ENCODE peak calls at places on chromosomes 6 and 20, in nine cellular contexts. One of them, this sample, is unnamed.

GRCh38 chr20:37808752-37809070 is 94.2 kb upstream of the VSTM2L start:
- DNase-seq in Peyer's patch: no peak
- DNase-seq in body of pancreas: no peak
- DNase-seq in heart left ventricle: no peak
- DNase-seq in IMR-90: no peak
- DNase-seq in HCT116: no peak
- DNase-seq in breast epithelium: no peak
- DNase-seq in NB4: no peak
- DNase-seq in sigmoid colon: no peak
- DNase-seq in this sample: no peak

GRCh38 chr6:135941275-135941674 is 89.8 kb downstream of the PDE7B start:
- DNase-seq in Peyer's patch: no peak
- DNase-seq in body of pancreas: no peak
- DNase-seq in heart left ventricle: no peak
- DNase-seq in IMR-90: peak
- DNase-seq in HCT116: no peak
- DNase-seq in breast epithelium: no peak
- DNase-seq in NB4: no peak
- DNase-seq in sigmoid colon: no peak
- DNase-seq in this sample: no peak

GRCh38 chr20:58199058-58199457 is 29.4 kb downstream of the ANKRD60 start:
- DNase-seq in Peyer's patch: no peak
- DNase-seq in body of pancreas: no peak
- DNase-seq in heart left ventricle: peak
- DNase-seq in IMR-90: no peak
- DNase-seq in HCT116: no peak
- DNase-seq in breast epithelium: no peak
- DNase-seq in NB4: no peak
- DNase-seq in sigmoid colon: no peak
- DNase-seq in this sample: no peak

GRCh38 chr20:23156170-23156841 is 70.2 kb upstream of the CD93 start:
- DNase-seq in Peyer's patch: no peak
- DNase-seq in body of pancreas: no peak
- DNase-seq in heart left ventricle: no peak
- DNase-seq in IMR-90: peak
- DNase-seq in HCT116: peak
- DNase-seq in breast epithelium: no peak
- DNase-seq in NB4: peak
- DNase-seq in sigmoid colon: peak
- DNase-seq in this sample: peak

GRCh38 chr6:10312445-10312844 is 102.4 kb downstream of the TFAP2A start:
- DNase-seq in Peyer's patch: no peak
- DNase-seq in body of pancreas: no peak
- DNase-seq in heart left ventricle: no peak
- DNase-seq in IMR-90: no peak
- DNase-seq in HCT116: no peak
- DNase-seq in breast epithelium: no peak
- DNase-seq in NB4: no peak
- DNase-seq in sigmoid colon: no peak
- DNase-seq in this sample: no peak

GRCh38 chr6:10434235-10434634 is 19.4 kb upstream of the TFAP2A start:
- DNase-seq in Peyer's patch: no peak
- DNase-seq in body of pancreas: no peak
- DNase-seq in heart left ventricle: no peak
- DNase-seq in IMR-90: peak
- DNase-seq in HCT116: no peak
- DNase-seq in breast epithelium: no peak
- DNase-seq in NB4: peak
- DNase-seq in sigmoid colon: no peak
- DNase-seq in this sample: no peak

GRCh38 chr20:48686238-48687096 is 141.3 kb downstream of the PREX1 start:
- DNase-seq in Peyer's patch: no peak
- DNase-seq in body of pancreas: no peak
- DNase-seq in heart left ventricle: peak
- DNase-seq in IMR-90: no peak
- DNase-seq in HCT116: no peak
- DNase-seq in breast epithelium: no peak
- DNase-seq in NB4: no peak
- DNase-seq in sigmoid colon: no peak
- DNase-seq in this sample: no peak

GRCh38 chr6:113636357-113636824 is 220.8 kb upstream of the MARCKS start:
- DNase-seq in Peyer's patch: no peak
- DNase-seq in body of pancreas: no peak
- DNase-seq in heart left ventricle: no peak
- DNase-seq in IMR-90: peak
- DNase-seq in HCT116: no peak
- DNase-seq in breast epithelium: no peak
- DNase-seq in NB4: no peak
- DNase-seq in sigmoid colon: no peak
- DNase-seq in this sample: no peak

GRCh38 chr6:1409774-1410465 is 20.5 kb downstream of the FOXF2 start:
- DNase-seq in Peyer's patch: no peak
- DNase-seq in body of pancreas: no peak
- DNase-seq in heart left ventricle: no peak
- DNase-seq in IMR-90: no peak
- DNase-seq in HCT116: no peak
- DNase-seq in breast epithelium: peak
- DNase-seq in NB4: peak
- DNase-seq in sigmoid colon: no peak
- DNase-seq in this sample: no peak

GRCh38 chr6:548517-548916 is 108.4 kb downstream of the HUS1B start:
- DNase-seq in Peyer's patch: no peak
- DNase-seq in body of pancreas: no peak
- DNase-seq in heart left ventricle: no peak
- DNase-seq in IMR-90: no peak
- DNase-seq in HCT116: no peak
- DNase-seq in breast epithelium: no peak
- DNase-seq in NB4: no peak
- DNase-seq in sigmoid colon: no peak
- DNase-seq in this sample: no peak

GRCh38 chr6:93792751-93793150 is 373.4 kb upstream of the EPHA7 start:
- DNase-seq in Peyer's patch: no peak
- DNase-seq in body of pancreas: no peak
- DNase-seq in heart left ventricle: no peak
- DNase-seq in IMR-90: peak
- DNase-seq in HCT116: no peak
- DNase-seq in breast epithelium: no peak
- DNase-seq in NB4: no peak
- DNase-seq in sigmoid colon: no peak
- DNase-seq in this sample: no peak

GRCh38 chr6:43020847-43021246 is 576 bp upstream of the RRP36 start:
- DNase-seq in Peyer's patch: no peak
- DNase-seq in body of pancreas: no peak
- DNase-seq in heart left ventricle: no peak
- DNase-seq in IMR-90: no peak
- DNase-seq in HCT116: no peak
- DNase-seq in breast epithelium: no peak
- DNase-seq in NB4: peak
- DNase-seq in sigmoid colon: no peak
- DNase-seq in this sample: no peak

GRCh38 chr20:40654876-40655275 is 34.2 kb downstream of the MAFB start:
- DNase-seq in Peyer's patch: no peak
- DNase-seq in body of pancreas: no peak
- DNase-seq in heart left ventricle: no peak
- DNase-seq in IMR-90: no peak
- DNase-seq in HCT116: no peak
- DNase-seq in breast epithelium: no peak
- DNase-seq in NB4: no peak
- DNase-seq in sigmoid colon: no peak
- DNase-seq in this sample: no peak

GRCh38 chr6:6005467-6006427 is 978 bp downstream of the NRN1 start:
- DNase-seq in Peyer's patch: no peak
- DNase-seq in body of pancreas: no peak
- DNase-seq in heart left ventricle: no peak
- DNase-seq in IMR-90: no peak
- DNase-seq in HCT116: no peak
- DNase-seq in breast epithelium: no peak
- DNase-seq in NB4: no peak
- DNase-seq in sigmoid colon: no peak
- DNase-seq in this sample: no peak
- H3K4me3 ChIP-seq in Peyer's patch: peak
- H3K4me3 ChIP-seq in body of pancreas: no peak
- H3K4me3 ChIP-seq in heart left ventricle: peak
- H3K4me3 ChIP-seq in IMR-90: no peak
- H3K4me3 ChIP-seq in HCT116: no peak
- H3K4me3 ChIP-seq in breast epithelium: peak
- H3K4me3 ChIP-seq in NB4: no peak
- H3K4me3 ChIP-seq in sigmoid colon: peak
- H3K4me3 ChIP-seq in this sample: peak

DNA sequence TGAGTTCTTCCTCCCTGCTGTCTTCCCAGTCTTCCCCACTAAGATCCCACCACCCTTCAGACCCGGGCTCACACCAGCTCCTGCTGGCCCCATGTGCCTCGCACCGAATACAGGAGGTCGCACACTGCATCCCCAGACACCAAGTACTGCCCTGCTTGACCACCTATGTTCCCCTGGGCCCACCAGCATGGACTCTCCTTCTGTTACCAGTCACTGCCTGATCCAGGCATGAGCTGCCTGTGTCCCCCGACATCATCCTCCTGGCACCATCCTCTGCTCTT is 285.3 kb upstream of the TAB2 start:
- DNase-seq in Peyer's patch: no peak
- DNase-seq in body of pancreas: no peak
- DNase-seq in heart left ventricle: no peak
- DNase-seq in IMR-90: no peak
- DNase-seq in HCT116: no peak
- DNase-seq in breast epithelium: no peak
- DNase-seq in NB4: no peak
- DNase-seq in sigmoid colon: no peak
- DNase-seq in this sample: no peak
- TF ChIP-seq POLR2A in Peyer's patch: no peak
- TF ChIP-seq POLR2A in body of pancreas: no peak
- TF ChIP-seq POLR2A in heart left ventricle: no peak
- TF ChIP-seq POLR2A in IMR-90: no peak
- TF ChIP-seq POLR2A in HCT116: no peak
- TF ChIP-seq POLR2A in breast epithelium: no peak
- TF ChIP-seq POLR2A in NB4: no peak
- TF ChIP-seq POLR2A in sigmoid colon: no peak
- TF ChIP-seq POLR2A in this sample: no peak

GRCh38 chr6:40389176-40389767 is 197.9 kb downstream of the LRFN2 start:
- DNase-seq in Peyer's patch: no peak
- DNase-seq in body of pancreas: no peak
- DNase-seq in heart left ventricle: no peak
- DNase-seq in IMR-90: no peak
- DNase-seq in HCT116: no peak
- DNase-seq in breast epithelium: no peak
- DNase-seq in NB4: no peak
- DNase-seq in sigmoid colon: no peak
- DNase-seq in this sample: no peak
- H3K4me3 ChIP-seq in Peyer's patch: no peak
- H3K4me3 ChIP-seq in body of pancreas: no peak
- H3K4me3 ChIP-seq in heart left ventricle: no peak
- H3K4me3 ChIP-seq in IMR-90: no peak
- H3K4me3 ChIP-seq in HCT116: no peak
- H3K4me3 ChIP-seq in breast epithelium: no peak
- H3K4me3 ChIP-seq in NB4: no peak
- H3K4me3 ChIP-seq in sigmoid colon: no peak
- H3K4me3 ChIP-seq in this sample: no peak

DNA sequence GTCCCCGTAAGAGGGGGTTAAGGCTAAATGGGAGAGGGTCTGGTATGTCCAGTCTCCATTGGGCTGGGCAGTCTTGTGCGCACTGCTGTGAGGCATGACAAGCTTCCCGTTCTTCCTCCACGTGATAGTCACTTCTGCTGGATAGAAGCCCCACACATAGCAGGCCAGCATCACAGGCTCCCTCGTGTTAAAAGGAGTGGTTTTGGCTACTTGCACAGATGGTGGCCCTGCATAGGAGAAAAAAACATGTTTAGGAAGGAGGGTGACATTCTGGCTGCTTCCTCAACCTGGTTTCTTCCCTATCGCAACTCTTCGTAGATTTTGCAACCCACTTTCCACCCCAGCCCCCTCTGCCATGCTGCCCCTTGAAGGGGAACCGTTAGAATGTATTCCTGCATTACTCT is 3.6 kb downstream of the HLA-DMB start:
- DNase-seq in Peyer's patch: no peak
- DNase-seq in body of pancreas: no peak
- DNase-seq in heart left ventricle: no peak
- DNase-seq in IMR-90: no peak
- DNase-seq in HCT116: no peak
- DNase-seq in breast epithelium: no peak
- DNase-seq in NB4: peak
- DNase-seq in sigmoid colon: peak
- DNase-seq in this sample: no peak
- TF ChIP-seq POLR2A in Peyer's patch: no peak
- TF ChIP-seq POLR2A in body of pancreas: no peak
- TF ChIP-seq POLR2A in heart left ventricle: no peak
- TF ChIP-seq POLR2A in IMR-90: no peak
- TF ChIP-seq POLR2A in HCT116: no peak
- TF ChIP-seq POLR2A in breast epithelium: no peak
- TF ChIP-seq POLR2A in NB4: no peak
- TF ChIP-seq POLR2A in sigmoid colon: no peak
- TF ChIP-seq POLR2A in this sample: no peak

This sample was measured in vagina.